ENCODE peak calls at places on chromosomes 4 and X, in four cellular contexts. J, M, I and G are unnamed samples.

GRCh38 chrX:65528705-65529340 is 5.8 kb downstream of the LAS1L start:
- DNase-seq in J (no peak), M (no peak), I (peak), G (peak)

GRCh38 chr4:26525751-26526150 is 35.5 kb upstream of the CCKAR start:
- DNase-seq in J (no peak), M (no peak), I (no peak), G (no peak)

GRCh38 chr4:124278477-124278876 is 434.1 kb downstream of the ANKRD50 start:
- DNase-seq in J (no peak), M (peak), I (no peak), G (no peak)

GRCh38 chr4:46266106-46266505 is 123.8 kb downstream of the GABRA2 start:
- DNase-seq in J (no peak), M (no peak), I (no peak), G (no peak)

GRCh38 chr4:138910201-138910913 is 105.2 kb upstream of the NOCT start:
- DNase-seq in J (no peak), M (no peak), I (no peak), G (no peak)

GRCh38 chr4:57233391-57233790 is 123.2 kb upstream of the IGFBP7 start:
- DNase-seq in J (no peak), M (no peak), I (no peak), G (no peak)

GRCh38 chr4:52954771-52955170 is 92.7 kb downstream of the RASL11B start:
- DNase-seq in J (no peak), M (no peak), I (no peak), G (no peak)

GRCh38 chrX:129427267-129427666 is 96.0 kb downstream of the SMARCA1 start:
- DNase-seq in J (no peak), M (no peak), I (no peak), G (no peak)

GRCh38 chr4:98046665-98047064 is 96.6 kb downstream of the STPG2 start:
- DNase-seq in J (no peak), M (no peak), I (no peak), G (no peak)

GRCh38 chr4:76787898-76788297 is 110.0 kb downstream of the SOWAHB start:
- DNase-seq in J (no peak), M (no peak), I (no peak), G (no peak)

GRCh38 chr4:176981551-176981950 is 188.8 kb upstream of the VEGFC start:
- DNase-seq in J (no peak), M (no peak), I (no peak), G (no peak)

GRCh38 chr4:633406-633805 is 8.0 kb downstream of the PDE6B start:
- DNase-seq in J (no peak), M (no peak), I (no peak), G (no peak)

GRCh38 chr4:4217123-4217522 is 9.6 kb downstream of the OTOP1 start:
- DNase-seq in J (no peak), M (no peak), I (no peak), G (no peak)

GRCh38 chr4:56468097-56468422 is 643 bp downstream of the SRP72 start:
- DNase-seq in J (peak), M (peak), I (no peak), G (no peak)

GRCh38 chr4:33369366-33369899 is 2649.3 kb downstream of the PCDH7 start:
- DNase-seq in J (no peak), M (no peak), I (no peak), G (no peak)

GRCh38 chr4:186724861-186725419 is 1.3 kb upstream of the FAT1 start:
- DNase-seq in J (no peak), M (no peak), I (no peak), G (no peak)

GRCh38 chrX:147602297-147602696 is 309.4 kb upstream of the FMR1 start:
- DNase-seq in J (no peak), M (no peak), I (no peak), G (no peak)

GRCh38 chrX:47047989-47048388 is 30.3 kb upstream of the RGN start:
- DNase-seq in J (no peak), M (no peak), I (no peak), G (no peak)

GRCh38 chr4:1375051-1375721 is 28.2 kb downstream of the UVSSA start:
- DNase-seq in J (no peak), M (no peak), I (no peak), G (no peak)

GRCh38 chr4:814312-814850 is 11.5 kb downstream of the CPLX1 start:
- DNase-seq in J (no peak), M (no peak), I (no peak), G (no peak)

GRCh38 chrX:55187281-55187680 is 32.9 kb upstream of the PAGE5 start:
- DNase-seq in J (no peak), M (no peak), I (no peak), G (no peak)

GRCh38 chrX:153687121-153688039 is at the start of gene SLC6A8:
- DNase-seq in J (no peak), M (peak), I (no peak), G (no peak)

GRCh38 chrX:31590581-31591113 is 518.8 kb upstream of the FTHL17 start:
- DNase-seq in J (no peak), M (peak), I (no peak), G (no peak)

GRCh38 chr4:53431052-53431451 is 53.6 kb downstream of the FIP1L1 start:
- DNase-seq in J (no peak), M (no peak), I (no peak), G (no peak)

GRCh38 chrX:36431819-36432218 is 512.3 kb downstream of the CFAP47 start:
- DNase-seq in J (no peak), M (no peak), I (no peak), G (no peak)
- TF ChIP-seq YY1 in J (no peak), M (no peak), I (no peak), G (no peak)

GRCh38 chr4:15163284-15163645 is 161.0 kb downstream of the CPEB2 start:
- DNase-seq in J (no peak), M (no peak), I (no peak), G (no peak)
- TF ChIP-seq SUZ12 in J (no peak), M (no peak), I (no peak), G (no peak)

GRCh38 chr4:87038837-87039715 is 104.3 kb downstream of the AFF1 start:
- DNase-seq in J (no peak), M (no peak), I (no peak), G (no peak)
- TF ChIP-seq ZNF274 in J (no peak), M (no peak), I (no peak), G (no peak)

DNA sequence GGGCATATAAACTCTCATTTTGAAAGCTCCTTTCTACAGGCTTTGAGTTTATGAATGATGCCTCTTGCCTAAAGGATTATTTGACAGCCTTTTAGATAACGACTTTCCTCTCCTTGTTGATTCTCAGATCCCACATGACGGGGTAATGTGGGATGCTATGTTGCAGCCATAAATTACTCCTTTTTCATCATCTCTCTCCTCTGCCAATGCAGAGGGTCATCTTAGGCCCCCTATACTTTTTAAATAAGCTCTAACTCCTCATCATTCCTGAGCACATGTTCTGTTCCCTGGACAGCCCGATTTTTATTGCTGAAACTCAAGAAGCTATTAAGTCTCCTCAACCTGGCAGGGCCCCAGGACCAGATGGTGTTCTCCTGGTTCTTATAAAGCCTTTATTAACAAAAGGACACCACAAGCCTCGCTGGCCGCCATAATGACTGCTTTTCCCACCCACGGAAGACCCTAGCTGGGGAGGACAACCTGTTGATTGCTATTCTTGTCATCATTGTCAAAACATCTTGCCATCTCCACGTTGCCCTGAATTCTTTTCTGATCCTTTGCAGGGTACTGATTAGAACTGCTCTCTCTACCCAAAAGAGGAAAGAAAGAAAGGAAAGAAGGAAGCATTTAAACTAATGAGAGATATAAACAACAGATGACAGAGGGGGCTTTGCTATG is 150.7 kb downstream of the DHX15 start:
- DNase-seq in J (no peak), M (no peak), I (no peak), G (no peak)
- TF ChIP-seq YY1 in J (no peak), M (no peak), I (no peak), G (no peak)

GRCh38 chrX:136999021-136999420 is 34.8 kb downstream of the GPR101 start:
- DNase-seq in J (no peak), M (no peak), I (no peak), G (no peak)
- TF ChIP-seq SUZ12 in J (no peak), M (no peak), I (no peak), G (no peak)

DNA sequence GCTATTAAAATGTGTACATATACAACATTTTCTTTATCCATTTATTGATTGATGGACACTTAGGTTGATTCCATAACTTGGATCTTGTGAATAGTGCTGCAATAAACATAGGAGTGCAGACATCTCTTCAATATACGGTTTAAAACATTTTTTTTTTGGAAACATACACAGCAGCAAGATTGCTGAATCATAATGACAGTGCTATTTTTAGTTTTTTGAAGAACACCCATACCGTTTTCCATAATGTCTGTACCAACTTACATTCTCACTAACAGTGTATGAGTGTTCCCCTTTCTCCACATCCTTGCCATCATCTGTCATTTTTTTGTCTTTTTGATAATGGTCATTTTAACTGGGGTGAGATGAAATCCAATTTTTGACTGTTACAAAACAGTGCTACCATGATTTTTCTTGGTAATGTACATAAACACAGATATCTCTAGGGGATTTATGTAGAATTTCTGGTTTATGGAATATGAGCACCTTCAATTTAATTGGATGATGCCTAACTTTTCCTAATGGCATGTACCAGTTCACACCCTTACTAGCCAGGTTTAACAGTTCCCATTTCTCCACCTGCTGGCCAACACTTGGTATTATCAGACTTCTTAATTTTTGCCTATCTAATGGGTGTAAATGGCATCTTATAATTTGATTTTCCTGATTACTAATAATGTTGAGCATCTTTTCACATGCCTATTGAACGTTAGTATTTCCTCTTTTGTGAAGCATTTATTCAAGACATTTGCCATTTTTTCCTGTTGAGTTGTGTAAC is 21.0 kb upstream of the TMSB15B start:
- DNase-seq in J (no peak), M (no peak), I (no peak), G (no peak)
- TF ChIP-seq ZNF274 in J (no peak), M (no peak), I (no peak), G (no peak)

DNA sequence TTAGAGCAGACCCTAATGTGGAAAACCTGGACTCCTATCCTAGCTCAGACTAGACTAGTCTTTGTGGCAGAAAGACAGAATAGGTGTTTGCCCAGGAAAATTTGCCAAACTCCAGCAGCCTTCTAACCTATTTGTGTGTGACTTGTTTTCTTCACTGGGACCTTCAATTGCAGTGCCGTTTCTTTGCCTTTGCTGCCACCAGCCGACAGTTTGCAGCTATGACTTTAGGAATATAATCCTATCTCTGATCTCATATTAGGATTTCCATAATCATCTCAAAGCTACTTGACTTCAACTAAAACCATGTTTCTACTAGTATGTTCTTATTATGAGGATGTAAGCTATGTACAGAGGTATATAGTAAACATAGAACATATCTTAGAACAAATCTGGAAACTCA is 60.2 kb upstream of the PGAM4 start:
- DNase-seq in J (no peak), M (peak), I (no peak), G (no peak)
- TF ChIP-seq YY1 in J (no peak), M (no peak), I (no peak), G (no peak)